ENCODE peak calls at places on chromosomes 7 and 10, in eight cellular contexts. C is MM.1S, Z is RWPE2, V is foreskin fibroblast, Q is left ventricle myocardium inferior, T is astrocyte, R is endodermal cell, F is stomach. J is an unnamed sample.

GRCh38 chr10:86632009-86632800 is 22.1 kb upstream of the OPN4 start:
- DNase-seq in C (no peak), V (no peak), R (peak; percentile 93), T (no peak), F (peak; percentile 51), Z (no peak), Q (peak; percentile 58), J (no peak)

GRCh38 chr10:13100349-13101294 is 659 bp downstream of the OPTN start:
- DNase-seq in C (peak; percentile 31), V (no peak), R (peak; percentile 77), Z (no peak), Q (peak; percentile 31), F (peak; percentile 34), T (peak; percentile 26), J (no peak)

GRCh38 chr7:2157473-2158279 is 75.1 kb downstream of the MAD1L1 start:
- DNase-seq in Q (peak; percentile 29), C (no peak), T (peak; percentile 98), F (peak; percentile 88), V (peak; percentile 84), R (no peak), Z (peak; percentile 42), J (no peak)

GRCh38 chr10:123535386-123535785 is 130.8 kb upstream of the GPR26 start:
- DNase-seq in Q (no peak), T (no peak), Z (no peak), R (peak; percentile 24), C (no peak), V (no peak), F (no peak), J (no peak)

GRCh38 chr7:29606287-29606721 is 42.7 kb downstream of the PRR15 start:
- DNase-seq in V (peak; percentile 74), F (no peak), C (no peak), Q (no peak), R (no peak), T (peak; percentile 66), Z (no peak), J (no peak)

GRCh38 chr7:117567781-117568180 is 88.0 kb downstream of the CFTR start:
- DNase-seq in T (no peak), V (no peak), F (no peak), R (no peak), C (no peak), Z (no peak), Q (no peak), J (no peak)

GRCh38 chr7:137772221-137772620 is 74.6 kb downstream of the DGKI start:
- DNase-seq in V (peak; percentile 67), T (peak; percentile 45), C (no peak), R (no peak), F (no peak), Q (no peak), Z (no peak), J (no peak)

GRCh38 chr7:19621740-19622139 is 87.1 kb downstream of the POLR1F start:
- DNase-seq in Z (no peak), V (no peak), T (peak; percentile 3), R (no peak), Q (no peak), C (no peak), F (no peak), J (no peak)

GRCh38 chr7:120185940-120186682 is 86.9 kb upstream of the KCND2 start:
- DNase-seq in F (no peak), T (no peak), R (no peak), Z (no peak), C (no peak), Q (no peak), V (no peak), J (no peak)

GRCh38 chr7:128236924-128237586 is 4.0 kb upstream of the LEP start:
- DNase-seq in Z (no peak), R (no peak), Q (no peak), T (peak; percentile 77), F (no peak), C (peak; percentile 94), V (peak; percentile 89), J (peak; percentile 18)

GRCh38 chr10:33187427-33187999 is 147.0 kb downstream of the NRP1 start:
- DNase-seq in R (peak; percentile 81), Q (no peak), F (no peak), C (no peak), Z (no peak), T (no peak), V (no peak), J (no peak)

GRCh38 chr10:31524458-31524857 is 205.4 kb downstream of the ZEB1 start:
- DNase-seq in Z (no peak), Q (no peak), F (no peak), T (no peak), R (no peak), V (no peak), C (no peak), J (no peak)

GRCh38 chr10:25865267-25865666 is 68.8 kb upstream of the MYO3A start:
- DNase-seq in V (no peak), T (no peak), F (no peak), Z (no peak), Q (no peak), R (no peak), C (no peak), J (no peak)

GRCh38 chr10:21317902-21318301 is 207.6 kb downstream of the SKIDA1 start:
- DNase-seq in R (no peak), C (no peak), F (no peak), Q (no peak), Z (no peak), V (peak; percentile 89), T (peak; percentile 88), J (no peak)

GRCh38 chr7:121279060-121279620 is 49.7 kb upstream of the WNT16 start:
- DNase-seq in R (no peak), T (peak; percentile 87), Z (no peak), V (no peak), C (peak; percentile 45), Q (no peak), F (no peak), J (no peak)

GRCh38 chr7:12296051-12296570 is 85.0 kb downstream of the TMEM106B start:
- DNase-seq in C (no peak), V (no peak), R (no peak), Q (no peak), Z (no peak), T (no peak), F (no peak), J (no peak)

GRCh38 chr7:100949931-100950443 is 653 bp downstream of the MUC3A start:
- DNase-seq in R (peak; percentile 71), T (no peak), Q (no peak), V (no peak), Z (no peak), C (no peak), F (no peak), J (no peak)

GRCh38 chr7:106870983-106871410 is 5.9 kb downstream of the PIK3CG start:
- DNase-seq in R (no peak), V (peak; percentile 8), F (no peak), T (peak; percentile 27), Z (no peak), C (peak; percentile 94), Q (no peak), J (peak; percentile 92)

GRCh38 chr7:132286836-132287235 is 289.4 kb downstream of the PLXNA4 start:
- DNase-seq in F (no peak), C (no peak), Z (no peak), V (no peak), Q (no peak), T (no peak), R (no peak), J (no peak)

GRCh38 chr7:135645296-135645904 is 16.9 kb upstream of the STMP1 start:
- DNase-seq in R (no peak), C (peak; percentile 56), F (no peak), V (no peak), T (no peak), Z (no peak), Q (no peak), J (no peak)

GRCh38 chr7:131741446-131741845 is 185.0 kb upstream of the PODXL start:
- DNase-seq in Z (no peak), C (no peak), R (no peak), T (no peak), V (no peak), Q (no peak), F (no peak), J (no peak)

DNA sequence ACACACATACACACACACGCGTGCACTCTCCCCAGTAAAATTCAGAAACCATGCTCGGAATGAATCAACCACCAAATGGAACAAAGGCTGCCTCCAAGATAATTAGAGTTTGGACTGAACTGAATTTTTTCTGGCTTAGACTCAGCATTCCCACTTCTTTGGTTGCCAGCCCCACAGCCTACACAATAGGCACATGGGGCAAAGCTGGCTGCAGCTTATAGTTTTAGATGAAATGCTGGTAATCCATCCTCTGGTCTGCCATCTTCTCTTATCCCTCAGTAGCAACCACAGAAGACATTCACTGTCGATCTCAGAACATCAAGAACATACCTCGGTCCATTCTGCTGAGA is 44.2 kb downstream of the PDE1C start:
- DNase-seq in C (no peak), V (no peak), Z (no peak), R (no peak), F (no peak), Q (no peak), T (no peak), J (no peak)
- H3K4me3 ChIP-seq in C (no peak overlapping the region), V (no peak overlapping the region), Z (no peak overlapping the region), R (no peak overlapping the region), F (no peak overlapping the region), Q (no peak overlapping the region), T (no peak overlapping the region), J (no peak overlapping the region)

DNA sequence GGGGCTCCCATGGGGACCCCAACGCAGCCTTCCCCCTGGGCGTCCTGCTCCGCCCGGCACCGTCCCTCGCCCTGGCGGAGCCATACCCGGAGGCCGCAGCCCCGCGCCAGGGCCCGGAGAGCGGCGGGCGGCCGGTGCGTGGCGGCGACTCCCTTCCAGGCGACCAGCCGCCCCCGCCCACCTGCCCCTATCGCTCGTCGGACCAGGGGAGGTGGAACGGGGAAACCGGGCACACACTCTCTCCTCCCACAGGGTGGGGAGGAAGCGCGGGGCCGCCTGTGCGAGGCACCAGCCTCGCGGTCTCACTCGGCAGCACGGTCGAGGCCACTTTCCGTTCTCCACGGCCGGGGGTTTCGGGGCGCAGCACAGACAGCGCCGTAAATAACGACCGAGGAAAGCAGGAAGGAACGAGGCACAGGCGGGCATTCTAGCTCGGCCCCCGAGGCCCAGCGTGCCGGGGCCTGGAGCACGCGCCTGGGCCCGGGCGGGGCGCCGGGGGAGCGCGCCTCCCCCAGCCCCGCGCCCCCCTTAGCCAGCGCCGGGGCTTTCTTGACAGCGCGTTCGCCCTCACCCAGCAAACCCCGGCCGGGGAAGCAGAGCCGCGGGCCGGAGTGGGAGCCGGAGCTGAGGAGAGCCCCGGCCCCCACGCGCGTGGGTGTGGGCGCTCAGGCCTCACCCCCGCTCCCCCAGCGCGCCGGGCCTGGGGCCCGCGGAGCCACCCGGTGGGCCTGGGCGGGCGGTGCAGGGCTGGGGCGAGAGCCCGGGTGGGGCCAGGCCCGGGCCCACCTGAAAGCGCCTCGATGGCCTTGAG is 936 bp downstream of the IGF2BP3 start:
- DNase-seq in Q (no peak), T (no peak), C (no peak), F (no peak), R (peak; percentile 69), V (no peak), Z (no peak), J (no peak)
- TF ChIP-seq CTCF in Q (no peak), T (no peak), C (no peak), F (no peak), R (peak; percentile 39), V (no peak), Z (peak; percentile 3), J (peak; percentile 27)

GRCh38 chr10:109887272-109887671 is 36.0 kb downstream of the XPNPEP1 start:
- DNase-seq in Z (no peak), R (no peak), T (peak; percentile 22), Q (no peak), F (no peak), C (no peak), V (no peak), J (no peak)
- H3K4me3 ChIP-seq in Z (no peak overlapping the region), R (no peak overlapping the region), T (no peak overlapping the region), Q (no peak overlapping the region), F (no peak overlapping the region), C (no peak overlapping the region), V (no peak overlapping the region), J (no peak overlapping the region)

GRCh38 chr10:87767253-87767652 is 50.8 kb downstream of the ATAD1 start:
- DNase-seq in F (no peak), Q (no peak), Z (no peak), V (no peak), R (peak; percentile 60), C (no peak), T (peak; percentile 84), J (no peak)
- TF ChIP-seq CTCF in F (no peak), Q (no peak), Z (no peak), V (no peak), R (no peak), C (no peak), T (peak; percentile 4), J (no peak)

J was measured in GM12864.